ENCODE peak calls at places on chromosomes 13 and 19, in four cellular contexts. N is NCI-H2107, E is HAP-1, M is cardiac fibroblast. I is an unnamed sample.

GRCh38 chr19:48638831-48639381 is 1.7 kb upstream of the DBP start:
- DNase-seq in N (no peak), M (no peak), E (peak; percentile 42), I (no peak)

GRCh38 chr13:52070929-52071523 is 46.5 kb downstream of the UTP14C start:
- DNase-seq in N (no peak), E (no peak), M (peak; percentile 44), I (peak; percentile 25)

GRCh38 chr13:47109028-47109427 is 212.2 kb upstream of the HTR2A start:
- DNase-seq in E (no peak), N (no peak), M (no peak), I (no peak)

GRCh38 chr19:45645068-45645630 is 6.0 kb upstream of the EML2 start:
- DNase-seq in M (no peak), N (no peak), E (no peak), I (no peak)

GRCh38 chr19:2650515-2650914 is 52.0 kb downstream of the GNG7 start:
- DNase-seq in M (peak; percentile 14), E (no peak), N (no peak), I (peak; percentile 19)

GRCh38 chr13:68304287-68304893 is 1074.3 kb upstream of the PCDH9 start:
- DNase-seq in E (peak; percentile 20), N (peak; percentile 1), M (peak; percentile 8), I (peak; percentile 2)

GRCh38 chr13:50654341-50654740 is 189.2 kb downstream of the DLEU7 start:
- DNase-seq in M (no peak), E (no peak), N (no peak), I (no peak)

GRCh38 chr13:34640179-34640929 is 301.7 kb upstream of the NBEA start:
- DNase-seq in M (no peak), N (no peak), E (no peak), I (no peak)

GRCh38 chr19:45901432-45901903 is 945 bp downstream of the MYPOP start:
- DNase-seq in E (peak; percentile 43), N (no peak), M (peak; percentile 56), I (peak; percentile 66)

GRCh38 chr13:113545931-113546516 is 38.5 kb upstream of the TFDP1 start:
- DNase-seq in E (peak; percentile 8), N (no peak), M (no peak), I (no peak)

GRCh38 chr13:60080871-60081270 is 82.9 kb downstream of the DIAPH3 start:
- DNase-seq in M (no peak), N (no peak), E (no peak), I (peak; percentile 18)

GRCh38 chr19:32269831-32270230 is 75.6 kb upstream of the ZNF507 start:
- DNase-seq in M (no peak), E (no peak), N (no peak), I (no peak)

GRCh38 chr19:39834287-39834841 is 402 bp upstream of the DYRK1B start:
- DNase-seq in M (no peak), E (no peak), N (no peak), I (no peak)

GRCh38 chr13:82803341-82803740 is 1078.9 kb downstream of the SLITRK1 start:
- DNase-seq in N (no peak), E (no peak), M (peak; percentile 7), I (no peak)

GRCh38 chr19:18429717-18430416 is 8.1 kb downstream of the ISYNA1 start:
- DNase-seq in N (no peak), M (no peak), E (no peak), I (no peak)

GRCh38 chr13:74987124-74987690 is 494.8 kb downstream of the TBC1D4 start:
- DNase-seq in E (no peak), M (no peak), N (no peak), I (no peak)

GRCh38 chr13:75505327-75505726 is 23.4 kb upstream of the TBC1D4 start:
- DNase-seq in E (no peak), M (no peak), N (no peak), I (no peak)

GRCh38 chr19:5926641-5927438 is 12.8 kb downstream of the CAPS start:
- DNase-seq in N (no peak), M (peak; percentile 64), E (no peak), I (peak; percentile 84)

GRCh38 chr13:109809216-109809890 is 23.0 kb upstream of the IRS2 start:
- DNase-seq in E (no peak), M (no peak), N (no peak), I (no peak)